ENCODE peak calls at places on chromosome 9, in four cellular contexts. B is NCI-H1105, C is heart left ventricle, F is psoas muscle. A is an unnamed sample.

GRCh38 chr9:89794918-89795317 is 190.1 kb downstream of the GADD45G start:
- DNase-seq in C (no peak), B (no peak), F (peak; percentile 45), A (no peak)

GRCh38 chr9:29393064-29393463 is 1819.8 kb upstream of the C9orf72 start:
- DNase-seq in F (no peak), C (no peak), B (no peak), A (no peak)

GRCh38 chr9:137703842-137704508 is 85.2 kb downstream of the EHMT1 start:
- DNase-seq in C (no peak), B (no peak), F (no peak), A (no peak)

GRCh38 chr9:121268598-121269029 is 652 bp downstream of the GSN start:
- DNase-seq in B (no peak), F (peak; percentile 43), C (no peak), A (no peak)

GRCh38 chr9:26261503-26262330 is 583.5 kb upstream of the TUSC1 start:
- DNase-seq in B (no peak), C (no peak), F (no peak), A (no peak)

GRCh38 chr9:128877852-128878251 is 3.9 kb downstream of the KYAT1 start:
- DNase-seq in F (peak; percentile 13), B (no peak), C (no peak), A (no peak)

GRCh38 chr9:81896067-81896466 is 32.2 kb upstream of the SPATA31D4 start:
- DNase-seq in F (no peak), B (no peak), C (no peak), A (no peak)

GRCh38 chr9:98271479-98271878 is 16.0 kb upstream of the TBC1D2 start:
- DNase-seq in F (no peak), B (no peak), C (no peak), A (no peak)

GRCh38 chr9:98365227-98365669 is 109.8 kb upstream of the TBC1D2 start:
- DNase-seq in B (no peak), C (no peak), F (no peak), A (no peak)

GRCh38 chr9:111928342-111928720 is 31.7 kb downstream of the UGCG start:
- DNase-seq in F (no peak), C (no peak), B (no peak), A (no peak)

GRCh38 chr9:134375011-134375390 is 48.7 kb downstream of the RXRA start:
- DNase-seq in F (peak; percentile 94), C (peak; percentile 73), B (no peak), A (no peak)

GRCh38 chr9:96014078-96014477 is 138.6 kb downstream of the ERCC6L2 start:
- DNase-seq in F (no peak), C (no peak), B (no peak), A (no peak)

GRCh38 chr9:135170535-135170934 is 83.1 kb downstream of the OLFM1 start:
- DNase-seq in C (no peak), B (no peak), F (no peak), A (no peak)

GRCh38 chr9:22693151-22693550 is 246.5 kb downstream of the DMRTA1 start:
- DNase-seq in C (no peak), B (no peak), F (no peak), A (no peak)

GRCh38 chr9:108410161-108410560 is 445.6 kb downstream of the ACTL7B start:
- DNase-seq in C (no peak), F (no peak), B (no peak), A (no peak)

GRCh38 chr9:74285075-74285474 is 212.1 kb upstream of the RORB start:
- DNase-seq in C (no peak), B (no peak), F (no peak), A (no peak)

GRCh38 chr9:97615439-97616072 is 17.6 kb downstream of the TSTD2 start:
- DNase-seq in F (no peak), C (peak; percentile 46), B (peak; percentile 37), A (peak; percentile 27)

GRCh38 chr9:137694962-137695875 is 76.4 kb downstream of the EHMT1 start:
- DNase-seq in C (peak; percentile 64), B (no peak), F (peak; percentile 76), A (no peak)

GRCh38 chr9:72476617-72477375 is 44.6 kb upstream of the TMC1 start:
- DNase-seq in C (no peak), F (no peak), B (no peak), A (no peak)

GRCh38 chr9:113564804-113565237 is 101.3 kb downstream of the RGS3 start:
- DNase-seq in C (peak; percentile 87), F (peak; percentile 72), B (no peak), A (peak; percentile 64)

GRCh38 chr9:132627120-132627519 is 42.7 kb downstream of the DDX31 start:
- DNase-seq in C (no peak), F (no peak), B (no peak), A (no peak)

GRCh38 chr9:116365056-116365471 is 211.5 kb downstream of the PAPPA start:
- DNase-seq in B (no peak), F (peak; percentile 78), C (peak; percentile 65), A (peak; percentile 64)